ENCODE peak calls at places on chromosomes 13 and 19, in four cellular contexts. H, P, F and T are unnamed samples.

GRCh38 chr19:6278740-6279619 is 795 bp downstream of the MLLT1 start:
- DNase-seq in H (no peak), P (no peak), F (peak), T (no peak)

GRCh38 chr13:20401958-20402856 is 123.5 kb downstream of the CRYL1 start:
- DNase-seq in H (no peak), P (no peak), F (no peak), T (no peak)

GRCh38 chr19:51094696-51095279 is 12.1 kb upstream of the KLK14 start:
- DNase-seq in H (peak), P (no peak), F (peak), T (peak)

GRCh38 chr19:4206818-4207484 is 22.4 kb upstream of the EBI3 start:
- DNase-seq in H (no peak), P (no peak), F (no peak), T (no peak)

GRCh38 chr19:6105444-6105843 is 4.9 kb downstream of the RFX2 start:
- DNase-seq in H (no peak), P (no peak), F (no peak), T (no peak)

GRCh38 chr13:27432612-27433210 is 8.3 kb downstream of the GTF3A start:
- DNase-seq in H (no peak), P (no peak), F (no peak), T (no peak)

GRCh38 chr13:78376033-78376432 is 227.3 kb downstream of the POU4F1 start:
- DNase-seq in H (no peak), P (no peak), F (no peak), T (peak)

GRCh38 chr19:53388168-53388567 is 6.8 kb upstream of the ZNF765 start:
- DNase-seq in H (no peak), P (no peak), F (no peak), T (no peak)

GRCh38 chr19:33241530-33242101 is 16.0 kb upstream of the SLC7A10 start:
- DNase-seq in H (peak), P (peak), F (peak), T (peak)

GRCh38 chr13:111589321-111589720 is 268.9 kb downstream of the TEX29 start:
- DNase-seq in H (no peak), P (no peak), F (no peak), T (no peak)

GRCh38 chr19:7917292-7918061 is 2.7 kb upstream of the SNAPC2 start:
- DNase-seq in H (peak), P (peak), F (no peak), T (peak)

GRCh38 chr19:27672309-27673047 is 1540.5 kb downstream of the UQCRFS1 start:
- DNase-seq in H (no peak), P (no peak), F (no peak), T (no peak)

GRCh38 chr19:16739546-16739945 is 19.9 kb downstream of the NWD1 start:
- DNase-seq in H (no peak), P (no peak), F (no peak), T (no peak)

GRCh38 chr13:104769520-104769919 is 1703.3 kb upstream of the SLC10A2 start:
- DNase-seq in H (no peak), P (no peak), F (no peak), T (no peak)

GRCh38 chr13:109336730-109337129 is 449.7 kb downstream of the IRS2 start:
- DNase-seq in H (no peak), P (no peak), F (no peak), T (no peak)

GRCh38 chr13:41345921-41346589 is 35.0 kb downstream of the NAA16 start:
- DNase-seq in H (peak), P (no peak), F (no peak), T (no peak)

GRCh38 chr13:44854264-44855060 is 134.8 kb downstream of the NUFIP1 start:
- DNase-seq in H (no peak), P (peak), F (no peak), T (no peak)

GRCh38 chr13:71320452-71320851 is 546.6 kb downstream of the DACH1 start:
- DNase-seq in H (peak), P (no peak), F (no peak), T (no peak)

GRCh38 chr19:29263305-29264080 is 50.5 kb upstream of the UQCRFS1 start:
- DNase-seq in H (no peak), P (peak), F (peak), T (peak)

GRCh38 chr13:97974773-97975172 is 21.3 kb downstream of the IPO5 start:
- DNase-seq in H (no peak), P (no peak), F (no peak), T (no peak)

GRCh38 chr13:24923305-24923640 is 159.3 kb downstream of the RNF17 start:
- DNase-seq in H (no peak), P (no peak), F (no peak), T (no peak)

GRCh38 chr13:41500501-41500900 is 43.2 kb downstream of the RGCC start:
- DNase-seq in H (no peak), P (peak), F (no peak), T (no peak)

DNA sequence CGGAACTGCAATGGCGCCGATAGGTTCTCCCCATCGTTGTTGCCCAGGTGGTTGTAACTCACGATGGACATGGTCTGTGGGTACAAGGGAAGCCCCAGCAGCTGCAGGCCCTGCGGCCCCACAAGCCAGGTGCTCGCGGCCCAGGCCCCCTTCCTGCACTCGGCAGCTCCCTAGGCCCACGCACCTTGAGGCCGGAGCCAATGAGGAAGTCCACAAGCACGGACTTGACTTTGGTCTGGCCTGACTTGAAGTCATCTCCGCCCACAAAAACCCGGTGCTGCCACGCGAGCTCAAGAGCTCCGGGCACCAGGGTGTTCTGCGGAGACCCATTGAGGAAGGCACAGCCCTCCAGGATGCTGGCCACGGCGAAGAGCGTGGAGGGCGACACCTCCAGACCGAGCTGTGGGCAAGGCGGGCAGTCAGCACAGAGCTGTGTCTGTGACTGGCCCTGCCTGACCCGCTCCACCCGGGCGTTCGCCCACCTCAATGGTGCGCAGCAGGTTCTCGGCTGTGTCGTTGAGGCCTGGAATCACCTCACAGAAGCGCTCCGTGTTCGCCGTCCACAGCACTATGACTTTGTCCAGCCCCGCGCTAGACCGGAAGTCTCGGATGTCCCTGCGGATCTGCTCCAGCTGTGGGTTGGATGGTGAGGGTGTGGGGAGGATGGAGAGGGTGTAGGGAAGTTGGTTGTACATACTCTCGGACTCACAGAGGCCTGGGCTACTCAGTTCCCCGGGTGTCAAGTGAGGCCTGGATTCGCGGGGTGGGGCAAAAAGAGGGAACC is 1.9 kb downstream of the ISYNA1 start:
- DNase-seq in H (no peak), P (no peak), F (no peak), T (no peak)
- H3K4me3 ChIP-seq in H (no peak), P (no peak), F (peak), T (no peak)

GRCh38 chr19:50025022-50025793 is at the start of gene VRK3:
- DNase-seq in H (peak), P (peak), F (peak), T (peak)
- TF ChIP-seq CTCF in H (no peak), P (peak), F (peak), T (no peak)

GRCh38 chr13:46609052-46609451 is 56.1 kb downstream of the LRCH1 start:
- DNase-seq in H (no peak), P (no peak), F (no peak), T (no peak)
- TF ChIP-seq POLR2AphosphoS5 in H (no peak), P (no peak), F (no peak), T (no peak)

DNA sequence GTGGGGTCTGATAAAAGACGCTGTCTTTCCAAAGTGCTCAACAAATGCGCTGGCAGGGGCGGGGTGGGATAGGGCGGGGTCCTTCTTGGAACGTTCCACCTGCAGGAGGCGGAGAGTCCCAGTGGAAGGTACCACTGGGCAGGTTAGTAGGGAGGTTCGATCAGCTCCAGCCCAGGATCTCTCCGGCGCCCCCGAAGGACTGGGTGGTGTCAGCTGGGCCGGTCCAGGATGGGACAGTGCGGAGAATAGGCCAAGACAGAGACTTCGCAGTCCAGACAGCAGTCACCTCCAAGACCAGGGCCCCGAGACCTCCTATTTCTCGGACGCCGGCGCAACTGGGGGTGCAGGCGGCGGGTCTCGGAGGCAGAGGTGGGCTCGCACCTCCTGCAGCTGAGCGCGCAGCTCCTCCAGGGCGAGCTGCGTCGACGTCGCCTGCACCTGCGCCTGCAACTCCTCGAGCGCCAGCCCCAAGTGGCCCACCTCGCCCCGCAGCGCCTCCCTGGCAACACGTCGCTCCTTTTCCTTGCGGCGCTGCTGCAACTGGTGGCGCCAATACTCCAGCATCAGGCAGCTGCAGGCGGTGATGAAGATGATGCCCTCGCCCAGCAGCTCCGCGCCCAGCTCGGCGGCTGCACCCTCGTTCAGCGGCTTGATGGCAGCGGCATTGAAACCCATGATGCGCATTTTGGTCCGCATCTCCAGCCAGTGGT is 21.6 kb downstream of the VASP start:
- DNase-seq in H (no peak), P (peak), F (peak), T (no peak)
- H3K4me3 ChIP-seq in H (no peak), P (peak), F (no peak), T (no peak)

GRCh38 chr19:12800873-12801465 is 631 bp downstream of the PRDX2 start:
- DNase-seq in H (no peak), P (no peak), F (peak), T (no peak)

GRCh38 chr19:12802267-12803106 is 618 bp downstream of the THSD8 start:
- DNase-seq in H (no peak), P (no peak), F (no peak), T (no peak)

GRCh38 chr19:12804051-12804450 is 2.2 kb downstream of the THSD8 start:
- DNase-seq in H (no peak), P (no peak), F (no peak), T (no peak)

GRCh38 chr19:12801466-12802266 is at the start of the genes PRDX2 and THSD8:
- DNase-seq in H (peak), P (peak), F (peak), T (peak)

DNA sequence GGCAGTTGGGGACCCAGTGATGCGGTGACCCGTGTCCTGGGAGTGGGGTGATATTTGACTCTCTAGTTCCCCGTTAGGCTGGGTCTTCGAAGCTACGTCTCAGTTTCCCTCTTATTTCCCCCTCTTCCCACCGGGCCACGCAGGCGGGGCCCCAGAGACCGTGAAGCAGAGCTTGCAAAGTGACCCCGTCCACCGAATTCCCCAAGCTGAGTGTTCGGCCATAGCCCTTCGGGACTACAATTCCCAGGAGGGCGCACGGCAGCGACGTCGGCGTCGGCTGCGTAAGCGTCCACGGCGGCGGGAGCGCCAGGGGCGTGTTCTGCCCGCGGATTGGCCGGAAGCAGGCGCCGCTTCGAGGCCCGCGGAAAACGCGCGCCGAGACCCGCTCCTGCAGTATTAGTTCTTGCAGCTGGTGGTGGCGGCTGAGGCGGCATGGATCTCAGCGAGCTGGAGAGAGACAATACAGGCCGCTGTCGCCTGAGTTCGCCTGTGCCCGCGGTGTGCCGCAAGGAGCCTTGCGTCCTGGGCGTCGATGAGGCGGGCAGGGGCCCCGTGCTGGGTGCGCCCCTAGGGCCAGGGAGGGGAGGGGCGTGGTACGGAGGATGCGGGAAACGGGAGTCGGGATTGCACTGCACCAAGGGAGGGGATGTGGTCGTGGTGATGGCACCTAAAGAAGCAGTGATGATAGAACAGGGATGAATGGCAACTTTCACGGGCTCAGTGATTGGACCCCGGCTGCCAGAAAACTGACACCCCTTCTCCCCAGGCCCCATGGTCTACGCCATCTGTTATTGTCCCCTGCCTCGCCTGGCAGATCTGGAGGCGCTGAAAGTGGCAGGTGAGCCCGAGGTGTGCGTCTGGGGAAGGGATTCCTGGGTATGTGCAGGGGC is at the start of gene RNASEH2A:
- DNase-seq in H (peak), P (peak), F (peak), T (peak)
- TF ChIP-seq CTCF in H (no peak), P (no peak), F (peak), T (no peak)